ENCODE peak calls at places on chromosome 1, in ten cellular contexts. Q is RPMI8226; V is stromal cell of bone marrow; A is BJ; R is IMR-90; J is activated CD8-positive, alpha-beta memory T cell treated with anti-CD3 and anti-CD28 coated beads for 48 hours; P is NCI-H2081; I is right lobe of liver; S is HCT116; D is Calu3. K is an unnamed sample.

GRCh38 chr1:26162220-26162703 is 3.4 kb downstream of the FAM110D start:
- DNase-seq in P (no peak), J (no peak), A (no peak), D (no peak), Q (peak; percentile 59), R (no peak), S (no peak), I (no peak), V (no peak), K (peak; percentile 19)

GRCh38 chr1:18557621-18558465 is 72.8 kb upstream of the PAX7 start:
- DNase-seq in Q (peak; percentile 59), R (no peak), P (no peak), S (no peak), D (peak; percentile 2), A (no peak), J (no peak), V (no peak), I (no peak), K (no peak)

GRCh38 chr1:184023133-184023532 is 14.4 kb downstream of the COLGALT2 start:
- DNase-seq in J (no peak), V (no peak), D (no peak), P (no peak), R (no peak), Q (no peak), I (no peak), S (no peak), A (no peak), K (no peak)

GRCh38 chr1:191453487-191453886 is 704.8 kb upstream of the RGS18 start:
- DNase-seq in Q (peak; percentile 3), I (no peak), R (no peak), D (no peak), V (no peak), S (no peak), J (no peak), A (no peak), P (no peak), K (no peak)

GRCh38 chr1:201562659-201563405 is 23.9 kb downstream of the NAV1 start:
- DNase-seq in V (no peak), P (no peak), I (no peak), A (peak; percentile 97), Q (no peak), J (no peak), R (peak; percentile 97), D (no peak), S (no peak), K (no peak)

GRCh38 chr1:88984553-88984945 is 7.9 kb downstream of the KYAT3 start:
- DNase-seq in A (no peak), I (no peak), R (no peak), J (no peak), P (no peak), S (no peak), Q (no peak), D (no peak), V (no peak), K (no peak)

GRCh38 chr1:66537718-66538117 is 3.8 kb downstream of the SGIP1 start:
- DNase-seq in R (no peak), V (no peak), A (no peak), I (no peak), P (no peak), S (no peak), Q (no peak), J (no peak), D (no peak), K (no peak)

GRCh38 chr1:60877376-60877775 is 205.0 kb upstream of the NFIA start:
- DNase-seq in P (no peak), I (no peak), V (no peak), D (no peak), J (no peak), A (no peak), Q (no peak), S (no peak), R (no peak), K (no peak)

GRCh38 chr1:55071477-55071876 is 32.1 kb downstream of the PCSK9 start:
- DNase-seq in A (no peak), S (no peak), D (peak; percentile 42), J (no peak), P (peak; percentile 23), Q (peak; percentile 25), V (peak; percentile 25), I (no peak), R (peak; percentile 70), K (peak; percentile 24)

GRCh38 chr1:110055493-110056283 is 14.8 kb downstream of the ALX3 start:
- DNase-seq in D (no peak), R (peak; percentile 67), A (no peak), S (no peak), V (no peak), I (no peak), P (no peak), Q (no peak), J (no peak), K (no peak)

GRCh38 chr1:209674957-209675566 is at the start of gene G0S2:
- DNase-seq in S (no peak), Q (peak; percentile 72), P (no peak), R (peak; percentile 21), A (no peak), D (peak; percentile 46), J (no peak), I (peak; percentile 95), V (no peak), K (no peak)

GRCh38 chr1:160017592-160017991 is 14.2 kb downstream of the PIGM start:
- DNase-seq in A (no peak), R (no peak), V (no peak), P (no peak), J (no peak), D (no peak), S (no peak), Q (no peak), I (no peak), K (no peak)

GRCh38 chr1:150615346-150616201 is 13.8 kb downstream of the ENSA start:
- DNase-seq in I (no peak), S (no peak), Q (no peak), R (no peak), P (no peak), V (no peak), J (no peak), D (peak; percentile 20), A (no peak), K (no peak)

GRCh38 chr1:3211996-3212395 is 143.0 kb downstream of the PRDM16 start:
- DNase-seq in S (no peak), V (no peak), A (no peak), R (no peak), Q (no peak), I (no peak), J (no peak), D (no peak), P (no peak), K (no peak)

GRCh38 chr1:41665962-41666917 is 181.8 kb upstream of the EDN2 start:
- DNase-seq in R (no peak), D (no peak), A (no peak), J (no peak), I (no peak), S (no peak), P (no peak), Q (peak; percentile 29), V (no peak), K (no peak)

GRCh38 chr1:23614128-23614660 is 54.9 kb upstream of the ID3 start:
- DNase-seq in R (no peak), I (no peak), J (no peak), S (no peak), Q (peak; percentile 50), P (no peak), D (no peak), V (no peak), A (no peak), K (no peak)

GRCh38 chr1:84919461-84919970 is 26.5 kb upstream of the LPAR3 start:
- DNase-seq in Q (no peak), V (no peak), S (no peak), P (no peak), A (no peak), J (no peak), D (no peak), I (no peak), R (no peak), K (no peak)

GRCh38 chr1:18261891-18262290 is 154.3 kb downstream of the IGSF21 start:
- DNase-seq in D (no peak), A (no peak), Q (peak; percentile 72), P (no peak), I (no peak), R (no peak), V (no peak), J (no peak), S (no peak), K (no peak)

GRCh38 chr1:159208460-159208825 is 3.8 kb downstream of the ACKR1 start:
- DNase-seq in D (no peak), Q (no peak), P (no peak), I (no peak), V (no peak), S (no peak), J (no peak), R (no peak), A (no peak), K (no peak)

GRCh38 chr1:3481836-3482589 is 27.5 kb downstream of the ARHGEF16 start:
- DNase-seq in V (no peak), A (no peak), D (peak; percentile 46), I (no peak), P (no peak), S (peak; percentile 42), R (no peak), J (no peak), Q (peak; percentile 77), K (no peak)

GRCh38 chr1:30085814-30086770 is 637.3 kb downstream of the MATN1 start:
- DNase-seq in J (peak; percentile 7), A (no peak), R (peak; percentile 31), V (no peak), I (no peak), Q (peak; percentile 60), S (no peak), P (no peak), D (peak; percentile 42), K (no peak)

GRCh38 chr1:203880606-203881005 is 19.2 kb downstream of the SNRPE start:
- DNase-seq in V (no peak), J (no peak), D (no peak), S (no peak), P (no peak), A (no peak), I (no peak), R (no peak), Q (no peak), K (no peak)

GRCh38 chr1:221841983-221842335 is 100.1 kb upstream of the DUSP10 start:
- DNase-seq in I (no peak), V (no peak), D (no peak), A (no peak), J (no peak), R (no peak), Q (no peak), S (no peak), P (no peak), K (no peak)

GRCh38 chr1:25765152-25765909 is 34.7 kb upstream of the SELENON start:
- DNase-seq in D (no peak), R (no peak), J (no peak), V (no peak), I (no peak), Q (no peak), A (no peak), S (no peak), P (no peak), K (no peak)

GRCh38 chr1:109263597-109264378 is 14.4 kb downstream of the CELSR2 start:
- DNase-seq in I (peak; percentile 97), S (peak; percentile 88), V (peak; percentile 44), R (peak; percentile 79), P (no peak), A (no peak), J (peak; percentile 73), D (peak; percentile 94), Q (peak; percentile 78), K (peak; percentile 52)

GRCh38 chr1:33334081-33334552 is 13.2 kb upstream of the A3GALT2 start:
- DNase-seq in P (no peak), I (peak; percentile 74), A (no peak), Q (no peak), V (peak; percentile 84), J (no peak), S (no peak), D (no peak), R (no peak), K (no peak)

GRCh38 chr1:44584167-44584566 is 90.1 kb downstream of the TMEM53 start:
- DNase-seq in A (no peak), J (no peak), V (no peak), Q (no peak), I (no peak), S (no peak), P (no peak), R (no peak), D (no peak), K (peak; percentile 84)

GRCh38 chr1:64268653-64269557 is 65.5 kb downstream of the UBE2U start:
- DNase-seq in S (peak; percentile 80), D (peak; percentile 78), R (peak; percentile 85), V (peak; percentile 69), Q (peak; percentile 84), I (no peak), J (peak; percentile 35), A (peak; percentile 33), P (peak; percentile 72), K (peak; percentile 72)